ENCODE peak calls at places on chromosomes 11 and 22, in eight cellular contexts. H, I, G, W, D, J, F and E are unnamed samples.
A peak's percentile ranks its signal among the peaks of the same experiment; 100 is the strongest.

GRCh38 chr11:10625982-10626311 is 57.5 kb upstream of the LYVE1 start:
- DNase-seq in H (no peak), I (no peak), G (no peak), W (no peak), D (peak; percentile 77), J (no peak), F (no peak), E (no peak)

GRCh38 chr11:60183595-60184201 is 815 bp upstream of the MS4A6A start:
- DNase-seq in H (no peak), I (no peak), G (no peak), W (no peak), D (no peak), J (no peak), F (no peak), E (no peak)

GRCh38 chr11:102780491-102780918 is at the start of gene MMP10:
- DNase-seq in H (peak; percentile 74), I (no peak), G (no peak), W (no peak), D (no peak), J (peak; percentile 63), F (peak; percentile 91), E (no peak)

GRCh38 chr11:62664405-62665074 is 470 bp downstream of the C11orf98 start:
- DNase-seq in H (peak; percentile 51), I (no peak), G (peak; percentile 46), W (peak; percentile 69), D (no peak), J (peak; percentile 59), F (peak; percentile 81), E (peak; percentile 36)

GRCh38 chr11:124793466-124794278 is 6.5 kb downstream of the MSANTD2 start:
- DNase-seq in H (peak; percentile 37), I (no peak), G (no peak), W (peak; percentile 32), D (no peak), J (peak; percentile 38), F (peak; percentile 63), E (no peak)

GRCh38 chr11:111765984-111766833 is at the start of gene PPP2R1B:
- DNase-seq in H (peak; percentile 90), I (peak; percentile 74), G (peak; percentile 71), W (peak; percentile 83), D (peak; percentile 96), J (peak; percentile 54), F (peak; percentile 72), E (peak; percentile 72)

GRCh38 chr11:119340335-119341221 is at the start of gene C1QTNF5:
- DNase-seq in H (no peak), I (no peak), G (no peak), W (peak; percentile 87), D (peak; percentile 98), J (no peak), F (no peak), E (peak; percentile 77)

GRCh38 chr22:45991108-45991507 is 14.1 kb upstream of the WNT7B start:
- DNase-seq in H (no peak), I (no peak), G (no peak), W (no peak), D (no peak), J (no peak), F (no peak), E (no peak)

GRCh38 chr11:9754041-9754471 is 90.2 kb downstream of the SWAP70 start:
- DNase-seq in H (peak; percentile 62), I (no peak), G (no peak), W (no peak), D (no peak), J (no peak), F (peak; percentile 90), E (no peak)

GRCh38 chr22:41699264-41700104 is at the start of gene MEI1:
- DNase-seq in H (peak; percentile 75), I (peak; percentile 49), G (peak; percentile 86), W (peak; percentile 89), D (peak; percentile 95), J (no peak), F (peak; percentile 63), E (peak; percentile 86)

GRCh38 chr22:46942816-46943783 is 180.7 kb downstream of the TBC1D22A start:
- DNase-seq in H (no peak), I (no peak), G (no peak), W (no peak), D (peak; percentile 87), J (peak; percentile 8), F (peak; percentile 46), E (peak; percentile 44)

GRCh38 chr22:17358394-17358793 is 10.9 kb upstream of the CECR2 start:
- DNase-seq in H (no peak), I (no peak), G (no peak), W (no peak), D (no peak), J (no peak), F (no peak), E (no peak)

GRCh38 chr11:100918551-100919500 is 210.8 kb downstream of the PGR start:
- DNase-seq in H (no peak), I (no peak), G (no peak), W (no peak), D (no peak), J (no peak), F (peak; percentile 44), E (peak; percentile 73)